ENCODE peak calls at places on chromosomes 13 and 19, in five cellular contexts. F is colonic mucosa, H is hepatocyte, Z is tibial nerve, S is sigmoid colon. B is an unnamed sample. For H3K36me3, the result is how much of the 10 kb centered on the place peaks cover.

GRCh38 chr13:27868639-27869435 is 51.0 kb upstream of the PDX1 start:
- DNase-seq in F (no peak), H (peak), Z (no peak), S (no peak), B (no peak)

GRCh38 chr19:35063940-35064818 is 22.7 kb downstream of the HPN start:
- DNase-seq in F (no peak), H (peak), Z (no peak), S (no peak), B (peak)

GRCh38 chr13:82976499-82976898 is 905.8 kb downstream of the SLITRK1 start:
- DNase-seq in F (no peak), H (no peak), Z (no peak), S (no peak), B (no peak)

GRCh38 chr19:42293539-42293938 is 8.4 kb upstream of the PRR19 start:
- DNase-seq in F (no peak), H (no peak), Z (no peak), S (no peak), B (no peak)

GRCh38 chr19:38209671-38210457 is 14.2 kb downstream of the DPF1 start:
- DNase-seq in F (peak), H (peak), Z (peak), S (peak), B (no peak)

GRCh38 chr13:111206148-111206547 is 91.0 kb downstream of the ARHGEF7 start:
- DNase-seq in F (no peak), H (no peak), Z (no peak), S (no peak), B (no peak)

GRCh38 chr13:111927181-111927540 is 139.8 kb upstream of the SOX1 start:
- DNase-seq in F (no peak), H (no peak), Z (no peak), S (no peak), B (no peak)

GRCh38 chr13:24671367-24672117 is 8.7 kb upstream of the ATP12A start:
- DNase-seq in F (peak), H (peak), Z (peak), S (peak), B (peak)

GRCh38 chr19:56142087-56142787 is 1.1 kb downstream of the ZNF444 start:
- DNase-seq in F (peak), H (peak), Z (no peak), S (no peak), B (no peak)

GRCh38 chr19:58328999-58329398 is 2.2 kb downstream of the ZSCAN22 start:
- DNase-seq in F (no peak), H (no peak), Z (no peak), S (no peak), B (no peak)

GRCh38 chr19:18833849-18834643 is 2.3 kb downstream of the UPF1 start:
- DNase-seq in F (peak), H (peak), Z (no peak), S (no peak), B (no peak)

GRCh38 chr19:5621311-5621944 is 1.1 kb downstream of the SAFB2 start:
- DNase-seq in F (peak), H (no peak), Z (peak), S (peak), B (no peak)

GRCh38 chr19:40433391-40434216 is 7.8 kb upstream of the SERTAD1 start:
- DNase-seq in F (peak), H (peak), Z (peak), S (peak), B (peak)

GRCh38 chr19:3121821-3122511 is 13.9 kb upstream of the GNA15 start:
- DNase-seq in F (no peak), H (no peak), Z (no peak), S (no peak), B (no peak)

GRCh38 chr19:41588497-41589209 is 12.7 kb downstream of the CEACAM21 start:
- DNase-seq in F (no peak), H (peak), Z (peak), S (no peak), B (peak)

GRCh38 chr13:73914119-73914518 is 220.1 kb downstream of the KLF12 start:
- DNase-seq in F (no peak), H (no peak), Z (no peak), S (no peak), B (no peak)

GRCh38 chr19:48741222-48741999 is 1.0 kb upstream of the RASIP1 start:
- DNase-seq in F (peak), H (no peak), Z (no peak), S (no peak), B (no peak)

GRCh38 chr19:16952046-16952445 is 63.2 kb downstream of the F2RL3 start:
- DNase-seq in F (no peak), H (no peak), Z (no peak), S (no peak), B (no peak)

GRCh38 chr13:30338331-30338851 is 31.0 kb upstream of the KATNAL1 start:
- DNase-seq in F (no peak), H (no peak), Z (no peak), S (no peak), B (no peak)

GRCh38 chr19:3831601-3832000 is 37.2 kb downstream of the ZFR2 start:
- DNase-seq in F (no peak), H (no peak), Z (no peak), S (no peak), B (no peak)

GRCh38 chr19:5562280-5562679 is 5.5 kb downstream of the TINCR start:
- DNase-seq in F (no peak), H (no peak), Z (no peak), S (no peak), B (no peak)

GRCh38 chr13:72986197-72986596 is 72.6 kb upstream of the KLF5 start:
- DNase-seq in F (no peak), H (no peak), Z (no peak), S (no peak), B (no peak)

GRCh38 chr13:94716016-94716415 is 3.7 kb upstream of the SOX21 start:
- DNase-seq in F (no peak), H (no peak), Z (no peak), S (no peak), B (no peak)
- TF ChIP-seq CTCF in F (no peak), H (peak), Z (no peak), S (no peak), B (no peak)

GRCh38 chr13:110176431-110176830 is 130.5 kb downstream of the COL4A1 start:
- DNase-seq in F (no peak), H (no peak), Z (no peak), S (peak), B (no peak)

GRCh38 chr13:110182003-110182402 is 125.0 kb downstream of the COL4A1 start:
- DNase-seq in F (no peak), H (no peak), Z (no peak), S (peak), B (no peak)

GRCh38 chr13:110179858-110180156 is 127.2 kb downstream of the COL4A1 start:
- DNase-seq in F (no peak), H (no peak), Z (no peak), S (no peak), B (no peak)

GRCh38 chr13:110177790-110178189 is 129.2 kb downstream of the COL4A1 start:
- DNase-seq in F (no peak), H (no peak), Z (no peak), S (no peak), B (no peak)

DNA sequence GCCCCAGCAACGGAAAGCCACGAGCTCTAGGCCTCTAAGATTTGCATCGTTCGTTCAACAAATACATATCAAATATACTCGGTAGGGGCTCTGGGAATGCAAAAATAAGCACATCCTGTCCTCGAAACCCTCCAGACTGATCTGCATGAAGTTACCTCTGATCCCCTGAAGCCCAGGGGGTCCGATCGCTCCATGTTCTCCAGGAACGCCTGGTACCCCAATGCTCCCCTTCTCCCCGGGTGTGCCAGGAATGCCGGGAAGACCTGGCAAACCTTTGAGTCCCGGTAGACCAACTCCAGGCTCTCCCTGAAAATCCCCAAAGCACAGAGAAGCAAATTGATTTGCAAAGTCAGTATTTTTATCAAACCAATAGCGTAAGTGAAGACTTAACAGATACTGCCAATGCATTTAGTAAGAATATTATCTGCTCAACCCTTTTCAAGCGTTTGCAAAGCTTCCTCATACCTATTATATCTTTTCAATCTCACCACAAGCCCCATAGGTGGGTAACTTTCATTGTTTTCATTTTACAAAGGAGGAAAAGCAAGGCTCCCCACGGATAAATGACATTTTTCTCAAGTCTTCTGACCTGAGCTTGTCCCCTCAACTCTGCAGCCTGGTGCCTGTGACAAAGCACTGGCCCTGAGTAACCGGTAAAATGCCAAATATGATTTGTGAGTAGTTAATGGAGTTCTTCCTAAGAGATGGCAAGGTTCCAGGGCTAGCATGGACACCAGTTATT is 127.7 kb downstream of the COL4A1 start:
- DNase-seq in F (no peak), H (no peak), Z (no peak), S (peak), B (no peak)
- H3K36me3 ChIP-seq in F (under half), H (under half), Z (under half), S (half or more), B (under half)

GRCh38 chr13:105914637-105915036 is 620.8 kb downstream of the EFNB2 start:
- DNase-seq in F (no peak), H (no peak), Z (no peak), S (no peak), B (peak)

GRCh38 chr13:105921711-105922110 is 613.8 kb downstream of the EFNB2 start:
- DNase-seq in F (peak), H (no peak), Z (no peak), S (no peak), B (no peak)

GRCh38 chr13:105920375-105920774 is 615.1 kb downstream of the EFNB2 start:
- DNase-seq in F (peak), H (peak), Z (no peak), S (no peak), B (peak)

GRCh38 chr13:105915451-105915850 is 620.0 kb downstream of the EFNB2 start:
- DNase-seq in F (no peak), H (no peak), Z (no peak), S (no peak), B (no peak)

GRCh38 chr13:105918842-105919741 is 616.4 kb downstream of the EFNB2 start:
- DNase-seq in F (peak), H (peak), Z (no peak), S (no peak), B (peak)
- H3K4me3 ChIP-seq in F (no peak), H (no peak), Z (no peak), S (no peak), B (no peak)

DNA sequence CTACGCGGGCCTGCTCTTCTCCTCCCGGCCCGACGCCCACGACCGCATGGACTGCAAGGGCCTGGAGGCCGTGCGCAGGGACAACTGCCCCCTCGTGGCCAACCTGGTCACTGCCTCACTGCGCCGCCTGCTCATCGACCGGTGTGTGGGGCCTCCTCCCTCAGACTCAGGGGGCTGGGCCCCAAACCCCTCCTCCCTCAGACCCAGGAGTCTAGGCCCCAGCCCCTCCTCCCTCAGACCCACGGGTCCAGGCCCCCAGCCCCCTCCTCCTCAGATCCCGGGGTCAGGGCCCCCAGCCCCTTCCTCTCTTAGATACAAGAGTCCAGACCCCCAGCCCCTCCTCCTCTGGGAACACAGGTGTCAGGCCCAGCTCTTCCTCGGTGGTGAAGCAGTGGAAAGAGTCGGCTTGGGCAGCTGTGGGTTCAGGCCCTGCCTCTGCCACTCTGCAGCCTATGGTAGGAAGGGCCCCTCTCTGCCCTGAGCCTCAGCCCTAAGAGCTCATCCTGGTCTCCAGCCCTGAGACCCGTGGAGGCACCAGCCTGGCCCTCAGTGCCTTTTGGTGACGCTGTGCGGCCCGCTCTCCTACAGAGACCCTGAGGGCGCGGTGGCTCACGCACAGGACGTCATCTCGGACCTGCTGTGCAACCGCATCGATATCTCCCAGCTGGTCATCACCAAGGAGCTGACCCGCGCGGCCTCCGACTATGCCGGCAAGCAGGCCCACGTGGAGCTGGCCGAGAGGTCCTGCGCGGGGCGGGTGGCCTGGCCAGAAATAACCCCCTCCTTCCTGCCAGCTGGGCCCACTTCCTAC is 3.7 kb upstream of the SPIB start:
- DNase-seq in F (peak), H (peak), Z (peak), S (peak), B (no peak)
- TF ChIP-seq CTCF in F (peak), H (peak), Z (peak), S (peak), B (peak)

DNA sequence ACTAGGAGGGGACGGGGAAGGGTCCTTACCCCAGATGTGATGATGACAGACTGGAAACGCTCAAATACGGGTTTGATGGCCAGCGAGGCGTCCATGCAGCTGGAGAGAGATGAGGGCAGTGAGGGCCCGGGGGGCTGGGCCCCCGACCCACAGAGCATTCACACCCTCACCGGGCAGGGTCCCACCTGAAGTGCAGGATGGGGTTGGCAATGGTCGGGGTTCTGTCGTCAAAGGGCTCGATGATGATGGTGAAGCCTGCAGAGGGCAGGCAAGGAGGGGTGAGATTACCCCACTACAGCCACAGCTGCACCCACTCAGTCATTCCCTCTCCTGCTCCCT is 13.0 kb downstream of the ERCC2 start:
- DNase-seq in F (no peak), H (no peak), Z (no peak), S (no peak), B (no peak)
- H3K36me3 ChIP-seq in F (under half), H (under half), Z (under half), S (under half), B (under half)

GRCh38 chr19:984165-984967 is at the start of gene WDR18:
- DNase-seq in F (peak), H (peak), Z (peak), S (peak), B (no peak)

GRCh38 chr19:980133-980998 is 3.8 kb upstream of the WDR18 start:
- DNase-seq in F (no peak), H (peak), Z (no peak), S (no peak), B (no peak)

GRCh38 chr19:986083-986482 is 1.9 kb downstream of the WDR18 start:
- DNase-seq in F (no peak), H (no peak), Z (no peak), S (no peak), B (no peak)

GRCh38 chr19:979318-979741 is 4.8 kb upstream of the WDR18 start:
- DNase-seq in F (no peak), H (peak), Z (no peak), S (no peak), B (no peak)

DNA sequence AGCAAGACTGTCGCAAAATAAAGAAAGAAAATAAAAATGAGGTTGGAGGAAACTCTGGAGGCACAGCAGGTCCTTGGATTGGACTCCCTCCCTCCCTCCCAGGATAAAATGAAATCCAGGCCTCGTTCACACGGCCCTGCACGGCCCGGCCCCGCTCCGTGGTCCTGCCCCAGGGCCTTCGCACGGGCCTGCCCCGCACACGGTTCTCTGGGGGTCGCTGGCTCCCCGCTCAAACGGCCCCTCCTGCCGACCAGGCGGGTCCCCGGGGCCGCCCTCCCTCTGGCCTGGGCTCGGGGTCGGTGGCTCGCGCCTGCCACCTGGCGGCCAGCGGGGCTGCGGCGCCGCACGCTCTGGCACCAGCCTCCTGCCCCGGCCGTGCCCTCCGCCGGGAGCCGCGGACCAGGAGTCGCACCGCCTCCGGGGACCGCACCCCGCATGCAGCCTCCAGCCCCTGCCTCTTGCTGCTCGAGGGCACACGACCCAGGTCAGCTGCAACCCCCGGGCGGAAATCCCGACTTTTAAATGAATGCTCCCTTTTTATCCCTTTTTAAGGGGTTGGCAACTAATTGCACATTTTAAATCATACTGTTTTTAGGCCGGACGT is 1.5 kb upstream of the WDR18 start:
- DNase-seq in F (peak), H (peak), Z (peak), S (peak), B (no peak)
- H3K4me3 ChIP-seq in F (peak), H (no peak), Z (peak), S (peak), B (peak)

GRCh38 chr13:41682001-41682400 is 224.7 kb downstream of the RGCC start:
- DNase-seq in F (no peak), H (no peak), Z (no peak), S (no peak), B (no peak)
- TF ChIP-seq CTCF in F (no peak), H (no peak), Z (no peak), S (no peak), B (no peak)

GRCh38 chr19:57288373-57288772 is 8.1 kb downstream of the ZNF460 start:
- DNase-seq in F (no peak), H (no peak), Z (no peak), S (no peak), B (no peak)
- H3K36me3 ChIP-seq in F (half or more), H (under half), Z (half or more), S (half or more), B (under half)

B was measured in kidney epithelial cell.